ENCODE peak calls at places on chromosomes 6 and 20, in six cellular contexts. I is IMR-90, W is HCT116, R is prostate gland, L is heart left ventricle, B is breast epithelium. C is an unnamed sample.

GRCh38 chr6:35244551-35244950 is 15.0 kb upstream of the ZNF76 start:
- DNase-seq in B (no peak), R (no peak), W (no peak), I (no peak), L (no peak), C (no peak)

GRCh38 chr20:38883081-38883980 is 42.9 kb upstream of the FAM83D start:
- DNase-seq in I (peak; percentile 2), L (peak; percentile 52), R (no peak), W (no peak), B (no peak), C (no peak)

GRCh38 chr6:139549561-139550070 is 175.2 kb upstream of the CITED2 start:
- DNase-seq in R (no peak), W (no peak), L (no peak), B (no peak), I (no peak), C (no peak)

GRCh38 chr6:135189344-135189743 is 8.2 kb downstream of the MYB start:
- DNase-seq in B (no peak), I (no peak), W (no peak), R (no peak), L (no peak), C (no peak)

GRCh38 chr6:126701799-126702198 is 361.9 kb downstream of the CENPW start:
- DNase-seq in W (no peak), I (peak; percentile 28), R (no peak), B (no peak), L (no peak), C (no peak)

GRCh38 chr6:7467007-7467897 is 74.2 kb upstream of the DSP start:
- DNase-seq in W (no peak), L (peak; percentile 53), R (no peak), B (no peak), I (peak; percentile 26), C (peak; percentile 54)

GRCh38 chr6:136684483-136684882 is 107.8 kb downstream of the MAP3K5 start:
- DNase-seq in R (no peak), B (no peak), I (no peak), L (peak; percentile 29), W (no peak), C (no peak)

GRCh38 chr20:49888341-49889244 is 26.7 kb downstream of the SPATA2 start:
- DNase-seq in W (peak; percentile 21), B (peak; percentile 50), R (peak; percentile 41), I (peak; percentile 56), L (no peak), C (peak; percentile 60)

GRCh38 chr6:74892091-74892490 is 313.8 kb downstream of the COL12A1 start:
- DNase-seq in B (no peak), I (peak; percentile 39), L (no peak), W (no peak), R (no peak), C (no peak)

GRCh38 chr6:43916924-43917877 is 147.2 kb downstream of the VEGFA start:
- DNase-seq in W (no peak), R (no peak), B (no peak), L (no peak), I (peak; percentile 51), C (peak; percentile 82)

GRCh38 chr20:21104921-21105320 is 1.2 kb downstream of the LINC00237 start:
- DNase-seq in W (no peak), B (no peak), R (no peak), L (no peak), I (no peak), C (no peak)

GRCh38 chr20:21433329-21433890 is 36.1 kb upstream of the NKX2-4 start:
- DNase-seq in L (no peak), R (no peak), I (peak; percentile 31), B (no peak), W (no peak), C (no peak)

GRCh38 chr6:131825946-131826345 is 18.1 kb downstream of the ENPP1 start:
- DNase-seq in R (no peak), B (no peak), L (no peak), W (no peak), I (peak; percentile 20), C (no peak)

GRCh38 chr6:163098827-163099469 is 315.6 kb upstream of the QKI start:
- DNase-seq in R (no peak), L (no peak), W (no peak), I (no peak), B (no peak), C (no peak)

GRCh38 chr6:159097256-159097655 is 52.5 kb upstream of the TAGAP start:
- DNase-seq in R (no peak), I (no peak), W (no peak), B (no peak), L (no peak), C (no peak)

GRCh38 chr6:168031411-168032382 is 34.2 kb downstream of the KIF25 start:
- DNase-seq in R (no peak), W (no peak), B (no peak), I (peak; percentile 64), L (no peak), C (no peak)

GRCh38 chr6:79984261-79984660 is 20.2 kb upstream of the TTK start:
- DNase-seq in L (no peak), W (peak; percentile 16), R (peak; percentile 6), B (no peak), I (no peak), C (peak; percentile 11)

GRCh38 chr6:17299222-17299621 is 18.1 kb downstream of the RBM24 start:
- DNase-seq in R (no peak), B (no peak), I (no peak), W (no peak), L (no peak), C (no peak)

GRCh38 chr20:46117704-46118467 is at the start of gene CD40:
- DNase-seq in R (peak; percentile 77), L (peak; percentile 92), I (peak; percentile 23), B (peak; percentile 64), W (peak; percentile 68), C (peak; percentile 88)

GRCh38 chr6:81889644-81890043 is 137.2 kb upstream of the TENT5A start:
- DNase-seq in R (no peak), L (no peak), I (no peak), W (no peak), B (no peak), C (no peak)

GRCh38 chr6:81890846-81891245 is 138.4 kb upstream of the TENT5A start:
- DNase-seq in W (no peak), L (no peak), I (peak; percentile 53), R (no peak), B (no peak), C (no peak)

GRCh38 chr6:81894286-81894685 is 141.8 kb upstream of the TENT5A start:
- DNase-seq in L (no peak), W (no peak), B (no peak), I (peak; percentile 83), R (no peak), C (no peak)

GRCh38 chr6:81892911-81893310 is 140.4 kb upstream of the TENT5A start:
- DNase-seq in R (no peak), I (no peak), W (no peak), B (no peak), L (no peak), C (no peak)

DNA sequence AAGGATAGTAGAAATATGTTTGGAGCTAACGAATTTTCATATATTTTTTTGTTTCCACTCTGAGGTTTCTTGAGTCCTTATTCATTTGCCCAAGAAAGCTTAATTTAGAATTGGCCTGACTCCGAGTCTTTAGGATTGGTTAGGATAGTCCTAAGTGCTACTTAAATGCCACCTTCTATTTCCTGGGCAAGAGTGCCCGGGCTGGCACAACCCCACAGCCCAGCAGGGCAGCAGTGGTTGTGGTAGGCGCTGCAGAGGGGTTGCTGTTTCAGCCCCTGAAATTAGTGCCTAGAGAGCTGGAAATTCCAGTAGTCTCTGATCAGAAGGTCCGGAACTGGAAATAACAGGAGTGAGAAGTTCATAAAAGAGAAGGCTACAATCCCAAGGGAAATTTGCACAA is 139.4 kb upstream of the TENT5A start:
- DNase-seq in L (peak; percentile 37), W (no peak), B (no peak), I (no peak), R (no peak), C (no peak)
- TF ChIP-seq POLR2A in L (no peak), W (no peak), B (no peak), I (no peak), R (no peak), C (no peak)

GRCh38 chr6:170460606-170461005 is 92.5 kb downstream of the PSMB1 start:
- DNase-seq in L (no peak), I (no peak), R (no peak), W (no peak), B (no peak), C (no peak)

GRCh38 chr6:170462366-170463020 is 90.6 kb downstream of the PSMB1 start:
- DNase-seq in W (no peak), B (no peak), I (no peak), R (no peak), L (peak; percentile 43), C (no peak)

GRCh38 chr6:170463101-170463721 is 89.9 kb downstream of the PSMB1 start:
- DNase-seq in R (no peak), I (no peak), W (no peak), L (no peak), B (no peak), C (no peak)

GRCh38 chr6:170461111-170461510 is 92.0 kb downstream of the PSMB1 start:
- DNase-seq in R (no peak), I (no peak), L (no peak), B (no peak), W (no peak), C (no peak)

DNA sequence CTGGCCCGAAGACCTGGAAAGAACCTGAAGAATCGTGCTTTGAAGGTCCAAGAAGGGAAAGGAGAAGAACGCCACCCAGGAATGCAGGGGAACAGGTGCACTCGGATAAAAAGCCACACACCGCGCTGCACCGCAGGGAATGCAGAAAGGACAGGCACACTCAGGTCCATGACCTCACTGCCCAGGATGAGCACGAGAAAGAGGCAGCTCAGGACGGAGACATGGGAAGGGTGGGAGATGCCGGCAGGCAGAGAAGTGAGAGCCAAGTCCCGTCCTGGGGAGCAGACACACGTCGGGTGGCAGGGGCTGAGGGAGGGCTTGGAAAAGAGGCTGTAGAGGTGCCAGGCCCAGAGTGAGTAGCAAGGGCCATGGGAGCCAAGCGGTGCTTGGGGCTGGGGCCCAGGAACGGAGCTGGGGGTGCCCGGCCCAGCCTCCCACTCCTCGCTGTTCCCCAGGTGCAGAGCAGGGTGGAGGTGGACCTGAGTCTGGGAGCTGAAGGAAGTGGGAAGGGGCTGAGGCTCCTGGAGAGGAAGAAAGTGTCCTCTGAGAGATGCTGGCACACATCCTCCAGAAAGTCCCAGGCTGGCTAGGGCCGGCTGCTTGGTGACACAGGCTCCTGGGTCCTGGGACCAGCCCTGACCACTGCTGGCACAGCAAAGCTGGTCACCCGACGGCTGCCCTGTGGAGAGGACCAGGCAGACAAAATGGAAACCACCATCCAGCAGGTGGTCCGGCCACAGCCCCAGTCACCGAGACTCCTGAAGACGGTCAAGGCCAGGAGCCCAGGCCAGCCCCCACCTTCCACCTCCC is 91.3 kb downstream of the PSMB1 start:
- DNase-seq in I (no peak), R (no peak), L (no peak), W (no peak), B (no peak), C (no peak)
- TF ChIP-seq POLR2A in I (no peak), R (no peak), L (no peak), W (no peak), B (no peak), C (no peak)

GRCh38 chr6:27867051-27867940 is 44.9 kb downstream of the OR2B2 start:
- DNase-seq in L (peak; percentile 51), B (peak; percentile 78), R (no peak), I (peak; percentile 78), W (no peak), C (peak; percentile 84)
- TF ChIP-seq POLR2A in L (no peak), B (peak; percentile 9), R (peak; percentile 36), I (peak; percentile 93), W (no peak), C (peak; percentile 95)

DNA sequence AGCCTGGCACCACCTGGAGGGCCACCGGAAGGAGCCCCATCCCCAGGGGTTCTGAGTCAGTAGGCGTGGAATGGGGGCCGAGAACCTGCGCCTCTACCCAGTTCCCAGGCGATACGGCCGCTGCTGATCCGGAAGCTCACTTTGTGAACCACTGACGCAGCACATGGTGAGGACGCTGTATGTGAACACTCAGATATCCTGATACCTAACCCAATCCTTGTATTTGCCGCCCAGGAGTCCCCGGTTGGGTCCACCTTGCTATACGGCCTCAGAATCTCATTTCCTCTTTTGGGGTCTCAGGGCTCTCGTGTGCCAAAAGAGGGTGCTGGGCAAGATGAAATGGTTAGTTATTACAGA is 649 bp upstream of the RAB5IF start:
- DNase-seq in L (peak; percentile 44), R (peak; percentile 7), B (no peak), I (no peak), W (peak; percentile 31), C (peak; percentile 66)
- TF ChIP-seq POLR2A in L (no peak), R (no peak), B (no peak), I (no peak), W (no peak), C (no peak)

C was measured in transverse colon.